ENCODE peak calls at places on chromosomes 12 and 14, in seven cellular contexts. K is A549; S is dorsolateral prefrontal cortex; M is left cardiac atrium; C is central memory CD4-positive, alpha-beta T cell; P is MG63; O is foreskin melanocyte. T is an unnamed sample.

GRCh38 chr12:49094104-49094948 is at the start of gene DHH:
- DNase-seq in K (no peak), S (no peak), M (peak), C (no peak), P (peak), O (no peak), T (peak)

GRCh38 chr12:121438905-121439304 is 39.0 kb downstream of the RNF34 start:
- DNase-seq in K (no peak), S (peak), M (no peak), C (no peak), P (no peak), O (no peak), T (no peak)

GRCh38 chr12:87363497-87364084 is 665.6 kb downstream of the C12orf50 start:
- DNase-seq in K (no peak), S (no peak), M (no peak), C (no peak), P (no peak), O (no peak), T (no peak)

GRCh38 chr12:105982022-105982421 is 156.7 kb downstream of the NUAK1 start:
- DNase-seq in K (no peak), S (no peak), M (peak), C (no peak), P (no peak), O (no peak), T (peak)

GRCh38 chr12:102504280-102504679 is 23.9 kb upstream of the IGF1 start:
- DNase-seq in K (no peak), S (no peak), M (no peak), C (no peak), P (no peak), O (no peak), T (no peak)

GRCh38 chr12:21940972-21941521 is at the start of gene ABCC9:
- DNase-seq in K (no peak), S (peak), M (peak), C (no peak), P (peak), O (no peak), T (peak)

GRCh38 chr14:29865299-29865698 is 62.3 kb downstream of the PRKD1 start:
- DNase-seq in K (no peak), S (no peak), M (no peak), C (no peak), P (no peak), O (peak), T (no peak)

GRCh38 chr14:31269599-31270195 is 62.1 kb upstream of the HECTD1 start:
- DNase-seq in K (no peak), S (no peak), M (no peak), C (no peak), P (no peak), O (peak), T (no peak)

GRCh38 chr14:24690492-24690891 is 56.5 kb upstream of the GZMB start:
- DNase-seq in K (no peak), S (no peak), M (no peak), C (no peak), P (no peak), O (no peak), T (no peak)

GRCh38 chr12:95571369-95571768 is 20.1 kb upstream of the USP44 start:
- DNase-seq in K (no peak), S (no peak), M (no peak), C (no peak), P (no peak), O (no peak), T (no peak)

GRCh38 chr14:70822706-70823185 is 13.4 kb upstream of the MAP3K9 start:
- DNase-seq in K (peak), S (no peak), M (peak), C (no peak), P (peak), O (no peak), T (peak)

GRCh38 chr12:22687677-22688076 is 62.7 kb downstream of the ETNK1 start:
- DNase-seq in K (no peak), S (no peak), M (no peak), C (no peak), P (no peak), O (peak), T (no peak)

GRCh38 chr14:65237956-65238355 is 135.6 kb upstream of the MAX start:
- DNase-seq in K (no peak), S (no peak), M (no peak), C (no peak), P (no peak), O (no peak), T (no peak)

GRCh38 chr14:54603362-54603761 is 36.4 kb downstream of the SAMD4A start:
- DNase-seq in K (no peak), S (no peak), M (no peak), C (no peak), P (no peak), O (no peak), T (no peak)

GRCh38 chr14:52821805-52822250 is 30.4 kb upstream of the GNPNAT1 start:
- DNase-seq in K (no peak), S (no peak), M (no peak), C (no peak), P (no peak), O (no peak), T (no peak)

GRCh38 chr14:24331731-24332093 is 3.2 kb downstream of the ADCY4 start:
- DNase-seq in K (no peak), S (no peak), M (no peak), C (no peak), P (no peak), O (no peak), T (no peak)

GRCh38 chr14:101128478-101129450 is 225.2 kb upstream of the RTL1 start:
- DNase-seq in K (no peak), S (no peak), M (peak), C (no peak), P (no peak), O (no peak), T (no peak)

T was measured in left ventricle myocardium inferior.